ENCODE peak calls at places on chromosomes 13 and 19, in four cellular contexts. E is WTC11, K is K562, Z is HepG2. D is an unnamed sample.

GRCh38 chr13:28707629-28708427 is 10.9 kb downstream of the SLC46A3 start:
- DNase-seq in E (no peak), K (peak), Z (no peak), D (no peak)

GRCh38 chr13:48727252-48728011 is 73.7 kb downstream of the CYSLTR2 start:
- DNase-seq in E (no peak), K (no peak), Z (no peak), D (peak)

GRCh38 chr13:21336609-21337008 is 122.5 kb downstream of the ZDHHC20 start:
- DNase-seq in E (no peak), K (no peak), Z (no peak), D (no peak)

GRCh38 chr13:39895254-39895653 is 239.8 kb downstream of the COG6 start:
- DNase-seq in E (no peak), K (no peak), Z (no peak), D (no peak)

GRCh38 chr19:29308977-29309520 is 96.1 kb upstream of the UQCRFS1 start:
- DNase-seq in E (peak), K (no peak), Z (no peak), D (no peak)

GRCh38 chr19:45177817-45178261 is at the start of gene TRAPPC6A:
- DNase-seq in E (peak), K (no peak), Z (no peak), D (no peak)

GRCh38 chr19:28516415-28516872 is 696.5 kb downstream of the UQCRFS1 start:
- DNase-seq in E (no peak), K (no peak), Z (no peak), D (no peak)

GRCh38 chr13:21929400-21929799 is 258.5 kb downstream of the FGF9 start:
- DNase-seq in E (no peak), K (no peak), Z (no peak), D (no peak)

GRCh38 chr13:114026128-114026880 is 52.4 kb upstream of the C13orf46 start:
- DNase-seq in E (no peak), K (no peak), Z (no peak), D (no peak)

GRCh38 chr13:83620535-83621220 is 261.6 kb downstream of the SLITRK1 start:
- DNase-seq in E (no peak), K (no peak), Z (no peak), D (no peak)

GRCh38 chr13:29907670-29908069 is 57.3 kb upstream of the UBL3 start:
- DNase-seq in E (no peak), K (no peak), Z (no peak), D (no peak)

GRCh38 chr13:38538412-38538811 is 148.5 kb upstream of the FREM2 start:
- DNase-seq in E (no peak), K (no peak), Z (no peak), D (no peak)

GRCh38 chr19:45402469-45403070 is 2.3 kb downstream of the PPP1R13L start:
- DNase-seq in E (peak), K (peak), Z (no peak), D (peak)

DNA sequence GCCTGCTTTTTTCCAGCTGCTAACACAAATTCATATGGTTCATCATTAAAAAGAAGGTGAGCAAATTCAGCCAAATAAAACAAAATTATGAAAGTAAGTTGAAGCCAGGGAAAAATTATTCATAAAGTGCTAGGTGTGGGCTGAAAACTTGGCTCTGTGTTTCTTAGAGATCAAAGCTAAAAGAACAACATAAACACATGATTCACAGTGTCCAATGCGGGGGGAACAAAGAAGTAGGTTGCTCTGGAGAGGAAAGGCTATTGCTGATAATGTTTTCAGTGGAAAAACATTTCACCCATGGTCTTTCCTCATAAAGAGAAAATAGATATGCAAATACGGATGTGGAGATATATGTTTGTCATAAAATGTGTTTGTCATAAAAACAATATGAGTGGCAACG is 1691.5 kb upstream of the SLC10A2 start:
- DNase-seq in E (no peak), K (no peak), Z (no peak), D (no peak)
- TF ChIP-seq ELF4 in E (no peak), K (no peak), Z (no peak), D (no peak)

GRCh38 chr19:12155324-12155723 is 1.2 kb downstream of the ZNF625 start:
- DNase-seq in E (no peak), K (no peak), Z (no peak), D (no peak)

GRCh38 chr19:12159773-12160414 is 3.0 kb upstream of the ZNF136 start:
- DNase-seq in E (peak), K (peak), Z (no peak), D (no peak)

DNA sequence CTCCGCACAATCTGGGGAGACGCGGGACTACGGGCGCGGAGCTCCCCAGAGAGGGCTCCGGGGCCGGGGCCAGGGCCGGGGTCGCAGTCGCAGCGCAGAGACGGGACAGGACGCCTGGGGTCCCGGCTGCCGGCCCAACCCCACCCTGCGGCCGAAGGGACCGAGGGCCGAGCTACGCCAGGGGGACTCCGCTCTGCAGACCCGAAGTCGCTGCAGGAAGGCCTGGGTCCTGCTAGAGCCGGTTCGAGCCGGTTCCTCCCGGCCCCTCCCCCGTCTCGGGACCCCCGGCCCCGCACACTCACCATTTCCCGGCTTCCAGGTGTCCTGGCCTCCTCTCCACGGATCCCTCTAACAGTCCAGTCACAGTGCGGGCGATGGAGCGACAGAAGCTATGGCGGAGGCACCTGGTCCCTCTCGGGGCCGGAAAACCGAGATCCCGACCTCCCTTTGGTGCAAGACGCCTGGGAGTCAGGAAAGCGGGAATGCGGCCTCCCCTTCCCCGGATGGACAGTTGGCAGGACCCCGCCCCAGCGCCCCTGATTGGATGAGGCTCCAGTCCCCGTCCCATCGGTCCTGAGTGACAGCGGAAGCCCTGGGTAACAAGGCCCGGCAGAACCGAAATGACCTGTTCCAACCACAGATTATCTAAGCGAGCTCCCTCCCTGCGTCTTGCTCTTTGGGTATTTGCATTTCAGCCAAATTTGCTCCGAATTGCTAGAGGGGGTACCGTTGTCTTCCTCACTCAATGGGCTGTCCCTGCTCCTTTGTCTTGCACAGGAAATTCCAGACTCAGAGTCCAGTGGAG is at the start of gene ZNF625:
- DNase-seq in E (peak), K (no peak), Z (peak), D (no peak)
- TF ChIP-seq ELF4 in E (no peak), K (no peak), Z (no peak), D (no peak)

GRCh38 chr13:54660277-54660676 is 1631.7 kb downstream of the OLFM4 start:
- DNase-seq in E (no peak), K (no peak), Z (no peak), D (no peak)
- TF ChIP-seq ELF4 in E (no peak), K (no peak), Z (no peak), D (no peak)

GRCh38 chr19:18440421-18440877 is 2.5 kb upstream of the ISYNA1 start:
- DNase-seq in E (peak), K (peak), Z (peak), D (no peak)
- TF ChIP-seq ELF4 in E (no peak), K (no peak), Z (no peak), D (no peak)

GRCh38 chr19:33189453-33189852 is 4.7 kb upstream of the LRP3 start:
- DNase-seq in E (no peak), K (no peak), Z (no peak), D (no peak)
- TF ChIP-seq ELF4 in E (no peak), K (no peak), Z (no peak), D (no peak)

DNA sequence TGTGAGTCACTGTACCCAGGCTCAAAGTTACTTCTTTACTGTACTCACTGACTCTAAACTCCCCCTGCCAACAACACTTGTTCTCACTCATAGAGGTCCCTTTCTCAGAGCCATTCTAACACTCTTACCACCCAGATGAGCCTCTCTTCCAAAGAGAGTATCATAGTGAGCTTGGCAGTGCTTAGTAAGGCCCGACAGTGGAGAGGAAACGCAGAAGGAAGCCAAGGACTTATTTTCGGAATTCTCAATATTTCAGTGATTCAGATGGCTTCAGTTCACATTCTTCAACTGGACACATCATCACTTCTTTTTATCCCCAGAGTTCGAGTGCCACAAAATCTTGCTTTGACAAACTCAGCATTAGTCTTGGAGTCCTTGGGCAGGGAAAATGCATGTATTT is 285.9 kb downstream of the DNAJC15 start:
- DNase-seq in E (no peak), K (no peak), Z (no peak), D (no peak)
- TF ChIP-seq ELF4 in E (no peak), K (no peak), Z (no peak), D (no peak)

GRCh38 chr13:26660761-26661160 is 99.8 kb downstream of the GPR12 start:
- DNase-seq in E (no peak), K (no peak), Z (no peak), D (no peak)

GRCh38 chr13:26660185-26660584 is 100.4 kb downstream of the GPR12 start:
- DNase-seq in E (no peak), K (no peak), Z (no peak), D (no peak)

GRCh38 chr13:26656919-26657318 is 99.4 kb downstream of the WASF3 start:
- DNase-seq in E (no peak), K (no peak), Z (peak), D (no peak)

GRCh38 chr13:26658972-26659371 is 101.5 kb downstream of the WASF3 start:
- DNase-seq in E (no peak), K (no peak), Z (no peak), D (no peak)

GRCh38 chr13:26658491-26658890 is 101.0 kb downstream of the WASF3 start:
- DNase-seq in E (no peak), K (no peak), Z (no peak), D (no peak)
- TF ChIP-seq ELF4 in E (no peak), K (no peak), Z (no peak), D (no peak)

D was measured in HEK293T.